ENCODE peak calls at places on chromosome 20, in ten cellular contexts. One of them, this sample, is unnamed.

GRCh38 chr20:25319241-25320034 is 71.2 kb downstream of the ABHD12 start:
- DNase-seq in Peyer's patch: no peak
- DNase-seq in AG10803: no peak
- DNase-seq in C1 segment of cervical spinal cord: no peak
- DNase-seq in NCI-H446 treated with DMSO at 0.1 percent for 48 hours: no peak
- DNase-seq in SK-MEL-5: no peak
- DNase-seq in activated CD4-positive, alpha-beta T cell treated with anti-CD3 and anti-CD28 coated beads, Interleukin-2, amount 50 U/mL, for 1 hour: no peak
- DNase-seq in activated naive CD8-positive, alpha-beta T cell treated with anti-CD3 and anti-CD28 coated beads, Interleukin-2, amount 50 U/mL, for 16 hours: no peak
- DNase-seq in left cardiac atrium: no peak
- DNase-seq in astrocyte of the spinal cord: no peak
- DNase-seq in this sample: peak; percentile 22

GRCh38 chr20:48198951-48199431 is 413.7 kb upstream of the SULF2 start:
- DNase-seq in Peyer's patch: no peak
- DNase-seq in AG10803: peak; percentile 69
- DNase-seq in C1 segment of cervical spinal cord: no peak
- DNase-seq in NCI-H446 treated with DMSO at 0.1 percent for 48 hours: no peak
- DNase-seq in SK-MEL-5: no peak
- DNase-seq in activated CD4-positive, alpha-beta T cell treated with anti-CD3 and anti-CD28 coated beads, Interleukin-2, amount 50 U/mL, for 1 hour: no peak
- DNase-seq in activated naive CD8-positive, alpha-beta T cell treated with anti-CD3 and anti-CD28 coated beads, Interleukin-2, amount 50 U/mL, for 16 hours: no peak
- DNase-seq in left cardiac atrium: no peak
- DNase-seq in astrocyte of the spinal cord: no peak
- DNase-seq in this sample: no peak

GRCh38 chr20:38196592-38196991 is 31.5 kb upstream of the TGM2 start:
- DNase-seq in Peyer's patch: no peak
- DNase-seq in AG10803: peak; percentile 88
- DNase-seq in C1 segment of cervical spinal cord: no peak
- DNase-seq in NCI-H446 treated with DMSO at 0.1 percent for 48 hours: no peak
- DNase-seq in SK-MEL-5: peak; percentile 21
- DNase-seq in activated CD4-positive, alpha-beta T cell treated with anti-CD3 and anti-CD28 coated beads, Interleukin-2, amount 50 U/mL, for 1 hour: no peak
- DNase-seq in activated naive CD8-positive, alpha-beta T cell treated with anti-CD3 and anti-CD28 coated beads, Interleukin-2, amount 50 U/mL, for 16 hours: no peak
- DNase-seq in left cardiac atrium: peak; percentile 90
- DNase-seq in astrocyte of the spinal cord: no peak
- DNase-seq in this sample: no peak

GRCh38 chr20:14953736-14954135 is 616.3 kb upstream of the FLRT3 start:
- DNase-seq in Peyer's patch: no peak
- DNase-seq in AG10803: no peak
- DNase-seq in C1 segment of cervical spinal cord: no peak
- DNase-seq in NCI-H446 treated with DMSO at 0.1 percent for 48 hours: no peak
- DNase-seq in SK-MEL-5: no peak
- DNase-seq in activated CD4-positive, alpha-beta T cell treated with anti-CD3 and anti-CD28 coated beads, Interleukin-2, amount 50 U/mL, for 1 hour: no peak
- DNase-seq in activated naive CD8-positive, alpha-beta T cell treated with anti-CD3 and anti-CD28 coated beads, Interleukin-2, amount 50 U/mL, for 16 hours: no peak
- DNase-seq in left cardiac atrium: no peak
- DNase-seq in astrocyte of the spinal cord: no peak
- DNase-seq in this sample: no peak

GRCh38 chr20:24721891-24722530 is 227.1 kb upstream of the CST7 start:
- DNase-seq in Peyer's patch: no peak
- DNase-seq in AG10803: no peak
- DNase-seq in C1 segment of cervical spinal cord: no peak
- DNase-seq in NCI-H446 treated with DMSO at 0.1 percent for 48 hours: peak; percentile 100
- DNase-seq in SK-MEL-5: no peak
- DNase-seq in activated CD4-positive, alpha-beta T cell treated with anti-CD3 and anti-CD28 coated beads, Interleukin-2, amount 50 U/mL, for 1 hour: no peak
- DNase-seq in activated naive CD8-positive, alpha-beta T cell treated with anti-CD3 and anti-CD28 coated beads, Interleukin-2, amount 50 U/mL, for 16 hours: no peak
- DNase-seq in left cardiac atrium: no peak
- DNase-seq in astrocyte of the spinal cord: no peak
- DNase-seq in this sample: no peak

GRCh38 chr20:18543216-18543615 is 24.0 kb upstream of the SMIM26 start:
- DNase-seq in Peyer's patch: no peak
- DNase-seq in AG10803: no peak
- DNase-seq in C1 segment of cervical spinal cord: no peak
- DNase-seq in NCI-H446 treated with DMSO at 0.1 percent for 48 hours: no peak
- DNase-seq in SK-MEL-5: no peak
- DNase-seq in activated CD4-positive, alpha-beta T cell treated with anti-CD3 and anti-CD28 coated beads, Interleukin-2, amount 50 U/mL, for 1 hour: no peak
- DNase-seq in activated naive CD8-positive, alpha-beta T cell treated with anti-CD3 and anti-CD28 coated beads, Interleukin-2, amount 50 U/mL, for 16 hours: no peak
- DNase-seq in left cardiac atrium: no peak
- DNase-seq in astrocyte of the spinal cord: no peak
- DNase-seq in this sample: no peak

GRCh38 chr20:49692941-49693340 is 20.7 kb downstream of the B4GALT5 start:
- DNase-seq in Peyer's patch: no peak
- DNase-seq in AG10803: no peak
- DNase-seq in C1 segment of cervical spinal cord: no peak
- DNase-seq in NCI-H446 treated with DMSO at 0.1 percent for 48 hours: no peak
- DNase-seq in SK-MEL-5: no peak
- DNase-seq in activated CD4-positive, alpha-beta T cell treated with anti-CD3 and anti-CD28 coated beads, Interleukin-2, amount 50 U/mL, for 1 hour: no peak
- DNase-seq in activated naive CD8-positive, alpha-beta T cell treated with anti-CD3 and anti-CD28 coated beads, Interleukin-2, amount 50 U/mL, for 16 hours: no peak
- DNase-seq in left cardiac atrium: no peak
- DNase-seq in astrocyte of the spinal cord: no peak
- DNase-seq in this sample: no peak

GRCh38 chr20:2109425-2110210 is 8.0 kb downstream of the STK35 start:
- DNase-seq in Peyer's patch: no peak
- DNase-seq in AG10803: no peak
- DNase-seq in C1 segment of cervical spinal cord: no peak
- DNase-seq in NCI-H446 treated with DMSO at 0.1 percent for 48 hours: no peak
- DNase-seq in SK-MEL-5: no peak
- DNase-seq in activated CD4-positive, alpha-beta T cell treated with anti-CD3 and anti-CD28 coated beads, Interleukin-2, amount 50 U/mL, for 1 hour: no peak
- DNase-seq in activated naive CD8-positive, alpha-beta T cell treated with anti-CD3 and anti-CD28 coated beads, Interleukin-2, amount 50 U/mL, for 16 hours: no peak
- DNase-seq in left cardiac atrium: peak; percentile 80
- DNase-seq in astrocyte of the spinal cord: peak; percentile 15
- DNase-seq in this sample: peak; percentile 56

GRCh38 chr20:57167971-57168693 is 98.3 kb downstream of the BMP7 start:
- DNase-seq in Peyer's patch: peak; percentile 39
- DNase-seq in AG10803: no peak
- DNase-seq in C1 segment of cervical spinal cord: peak; percentile 11
- DNase-seq in NCI-H446 treated with DMSO at 0.1 percent for 48 hours: no peak
- DNase-seq in SK-MEL-5: no peak
- DNase-seq in activated CD4-positive, alpha-beta T cell treated with anti-CD3 and anti-CD28 coated beads, Interleukin-2, amount 50 U/mL, for 1 hour: no peak
- DNase-seq in activated naive CD8-positive, alpha-beta T cell treated with anti-CD3 and anti-CD28 coated beads, Interleukin-2, amount 50 U/mL, for 16 hours: no peak
- DNase-seq in left cardiac atrium: no peak
- DNase-seq in astrocyte of the spinal cord: no peak
- DNase-seq in this sample: no peak

GRCh38 chr20:6492396-6493055 is 275.0 kb upstream of the BMP2 start:
- DNase-seq in Peyer's patch: no peak
- DNase-seq in AG10803: no peak
- DNase-seq in C1 segment of cervical spinal cord: no peak
- DNase-seq in NCI-H446 treated with DMSO at 0.1 percent for 48 hours: no peak
- DNase-seq in SK-MEL-5: peak; percentile 91
- DNase-seq in activated CD4-positive, alpha-beta T cell treated with anti-CD3 and anti-CD28 coated beads, Interleukin-2, amount 50 U/mL, for 1 hour: no peak
- DNase-seq in activated naive CD8-positive, alpha-beta T cell treated with anti-CD3 and anti-CD28 coated beads, Interleukin-2, amount 50 U/mL, for 16 hours: no peak
- DNase-seq in left cardiac atrium: no peak
- DNase-seq in astrocyte of the spinal cord: peak; percentile 32
- DNase-seq in this sample: no peak

GRCh38 chr20:973785-974194 is 28.3 kb downstream of the RSPO4 start:
- DNase-seq in Peyer's patch: no peak
- DNase-seq in AG10803: peak; percentile 70
- DNase-seq in C1 segment of cervical spinal cord: no peak
- DNase-seq in NCI-H446 treated with DMSO at 0.1 percent for 48 hours: no peak
- DNase-seq in SK-MEL-5: peak; percentile 80
- DNase-seq in activated CD4-positive, alpha-beta T cell treated with anti-CD3 and anti-CD28 coated beads, Interleukin-2, amount 50 U/mL, for 1 hour: no peak
- DNase-seq in activated naive CD8-positive, alpha-beta T cell treated with anti-CD3 and anti-CD28 coated beads, Interleukin-2, amount 50 U/mL, for 16 hours: no peak
- DNase-seq in left cardiac atrium: no peak
- DNase-seq in astrocyte of the spinal cord: peak; percentile 1
- DNase-seq in this sample: no peak

GRCh38 chr20:25269057-25269832 is 21.4 kb downstream of the PYGB start:
- DNase-seq in Peyer's patch: peak; percentile 21
- DNase-seq in AG10803: no peak
- DNase-seq in C1 segment of cervical spinal cord: no peak
- DNase-seq in NCI-H446 treated with DMSO at 0.1 percent for 48 hours: no peak
- DNase-seq in SK-MEL-5: no peak
- DNase-seq in activated CD4-positive, alpha-beta T cell treated with anti-CD3 and anti-CD28 coated beads, Interleukin-2, amount 50 U/mL, for 1 hour: no peak
- DNase-seq in activated naive CD8-positive, alpha-beta T cell treated with anti-CD3 and anti-CD28 coated beads, Interleukin-2, amount 50 U/mL, for 16 hours: no peak
- DNase-seq in left cardiac atrium: peak; percentile 15
- DNase-seq in astrocyte of the spinal cord: no peak
- DNase-seq in this sample: peak; percentile 21